ENCODE peak calls at places on chromosome 19, in six cellular contexts. X, R, S, F, V and M are unnamed samples.

GRCh38 chr19:38120471-38121030 is 103.5 kb downstream of the DPF1 start:
- DNase-seq in X (no peak), R (no peak), S (no peak), F (no peak), V (no peak), M (no peak)

GRCh38 chr19:6875218-6875617 is 12.2 kb upstream of the ADGRE1 start:
- DNase-seq in X (no peak), R (no peak), S (no peak), F (no peak), V (no peak), M (no peak)

GRCh38 chr19:3506384-3507340 is 551 bp downstream of the FZR1 start:
- DNase-seq in X (no peak), R (peak; percentile 68), S (no peak), F (no peak), V (peak; percentile 66), M (peak; percentile 42)

GRCh38 chr19:49335784-49336481 is 727 bp downstream of the CD37 start:
- DNase-seq in X (no peak), R (peak; percentile 37), S (no peak), F (no peak), V (no peak), M (no peak)

GRCh38 chr19:46963093-46963734 is 56.4 kb upstream of the NPAS1 start:
- DNase-seq in X (no peak), R (no peak), S (no peak), F (no peak), V (no peak), M (no peak)

GRCh38 chr19:35890113-35890650 is 10.2 kb downstream of the NFKBID start:
- DNase-seq in X (no peak), R (no peak), S (no peak), F (no peak), V (no peak), M (no peak)

GRCh38 chr19:39502640-39503417 is 4.1 kb downstream of the DLL3 start:
- DNase-seq in X (no peak), R (peak; percentile 76), S (peak; percentile 66), F (peak; percentile 46), V (peak; percentile 91), M (peak; percentile 52)

GRCh38 chr19:2394054-2394668 is 33.2 kb downstream of the TIMM13 start:
- DNase-seq in X (no peak), R (peak; percentile 66), S (no peak), F (no peak), V (no peak), M (no peak)

GRCh38 chr19:47603706-47604310 is 5.1 kb upstream of the BICRA start:
- DNase-seq in X (no peak), R (no peak), S (no peak), F (no peak), V (no peak), M (no peak)

GRCh38 chr19:33132425-33132824 is 511 bp downstream of the WDR88 start:
- DNase-seq in X (no peak), R (no peak), S (no peak), F (no peak), V (peak; percentile 65), M (no peak)

GRCh38 chr19:44820648-44821609 is 12.0 kb downstream of the BCAM start:
- DNase-seq in X (peak; percentile 58), R (no peak), S (no peak), F (peak; percentile 61), V (no peak), M (peak; percentile 79)

GRCh38 chr19:1245884-1246816 is 2.2 kb upstream of the MIDN start:
- DNase-seq in X (no peak), R (peak; percentile 93), S (no peak), F (peak; percentile 50), V (no peak), M (peak; percentile 89)
- H3K4me1 ChIP-seq in X (peaks cover 36% of the 10 kb centered on the region), R (peaks cover 35% of the 10 kb centered on the region), S (peaks cover 63% of the 10 kb centered on the region), F (no peaks in the 10 kb centered on the region), V (peaks cover 17% of the 10 kb centered on the region), M (peaks cover 82% of the 10 kb centered on the region)

DNA sequence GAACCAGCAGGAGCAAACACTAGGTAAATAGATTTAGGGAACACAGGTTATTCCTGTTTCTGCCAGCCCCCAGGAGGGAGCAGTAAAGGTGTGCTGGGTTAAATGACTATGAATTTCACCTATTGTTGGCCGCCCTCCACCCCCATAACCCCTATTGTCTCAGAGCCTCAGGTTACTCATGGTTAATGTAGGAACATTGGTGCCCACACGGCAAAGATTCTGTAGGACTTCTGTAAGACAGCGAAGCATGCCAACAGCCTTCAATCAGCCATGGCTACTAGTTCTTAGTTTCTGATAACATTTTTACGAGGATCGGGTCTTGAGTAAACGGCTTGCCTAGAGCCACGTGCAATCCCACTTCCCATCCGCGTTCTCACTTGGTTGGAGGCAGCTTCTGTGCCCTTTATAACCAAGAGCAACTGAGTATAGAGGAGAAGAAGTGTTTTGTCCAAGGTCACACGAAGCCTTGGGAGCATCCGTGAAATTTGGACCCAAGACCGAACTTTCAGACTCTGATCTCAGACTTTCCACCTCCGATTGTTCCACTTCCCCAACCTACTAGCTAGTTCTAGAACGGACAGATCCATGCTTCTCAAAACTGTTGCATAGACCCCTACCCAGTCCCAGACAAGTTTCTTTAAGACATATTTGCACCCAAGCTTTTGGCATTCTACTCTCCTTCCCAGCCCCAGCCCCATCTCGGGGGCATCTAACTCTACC is 5.1 kb upstream of the CACNG8 start:
- DNase-seq in X (no peak), R (no peak), S (no peak), F (no peak), V (no peak), M (no peak)
- H3K27me3 ChIP-seq in X (no peaks in the 10 kb centered on the region), R (peaks cover 25% of the 10 kb centered on the region), S (peaks cover 16% of the 10 kb centered on the region), F (peaks cover 33% of the 10 kb centered on the region), V (no peaks in the 10 kb centered on the region), M (peaks cover 97% of the 10 kb centered on the region)

GRCh38 chr19:58522709-58523108 is 3.1 kb upstream of the ZBTB45 start:
- DNase-seq in X (no peak), R (no peak), S (no peak), F (no peak), V (no peak), M (no peak)
- H3K9me3 ChIP-seq in X (no peaks in the 10 kb centered on the region), R (no peaks in the 10 kb centered on the region), S (no peaks in the 10 kb centered on the region), F (no peaks in the 10 kb centered on the region), V (no peaks in the 10 kb centered on the region), M (no peaks in the 10 kb centered on the region)

GRCh38 chr19:13882419-13882795 is 5.5 kb downstream of the NANOS3 start:
- DNase-seq in X (no peak), R (no peak), S (no peak), F (no peak), V (no peak), M (no peak)

GRCh38 chr19:13883665-13884064 is 6.7 kb downstream of the NANOS3 start:
- DNase-seq in X (no peak), R (no peak), S (no peak), F (no peak), V (peak; percentile 36), M (no peak)

GRCh38 chr19:13881692-13882418 is 4.9 kb downstream of the NANOS3 start:
- DNase-seq in X (no peak), R (peak; percentile 79), S (no peak), F (no peak), V (no peak), M (no peak)

GRCh38 chr19:13881231-13881691 is 4.3 kb downstream of the NANOS3 start:
- DNase-seq in X (no peak), R (peak; percentile 50), S (no peak), F (no peak), V (peak; percentile 71), M (no peak)

DNA sequence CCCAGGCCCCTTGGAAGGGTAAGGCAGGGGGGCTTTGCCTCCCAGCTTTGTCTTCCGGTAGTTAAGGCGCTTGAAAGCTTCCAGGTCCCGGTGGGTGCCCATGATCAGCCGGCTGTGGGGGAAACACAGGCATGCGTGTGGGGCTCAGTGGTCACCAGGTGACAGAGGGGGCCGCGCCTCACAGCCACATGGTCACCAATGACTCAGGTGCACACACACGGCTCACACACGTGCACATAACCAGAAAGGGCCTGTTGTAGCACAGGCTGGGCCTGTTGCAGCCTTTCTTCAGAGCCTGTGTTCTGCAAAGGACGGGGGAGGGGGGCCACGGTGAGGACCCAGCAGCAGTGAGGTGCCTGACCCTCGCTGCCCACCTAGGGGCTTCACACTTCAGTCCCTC is 5.9 kb downstream of the NANOS3 start:
- DNase-seq in X (no peak), R (no peak), S (no peak), F (no peak), V (peak; percentile 12), M (no peak)
- H3K4me1 ChIP-seq in X (peaks cover 8% of the 10 kb centered on the region), R (peaks cover 26% of the 10 kb centered on the region), S (peaks cover 40% of the 10 kb centered on the region), F (no peaks in the 10 kb centered on the region), V (peaks cover 7% of the 10 kb centered on the region), M (peaks cover 35% of the 10 kb centered on the region)

DNA sequence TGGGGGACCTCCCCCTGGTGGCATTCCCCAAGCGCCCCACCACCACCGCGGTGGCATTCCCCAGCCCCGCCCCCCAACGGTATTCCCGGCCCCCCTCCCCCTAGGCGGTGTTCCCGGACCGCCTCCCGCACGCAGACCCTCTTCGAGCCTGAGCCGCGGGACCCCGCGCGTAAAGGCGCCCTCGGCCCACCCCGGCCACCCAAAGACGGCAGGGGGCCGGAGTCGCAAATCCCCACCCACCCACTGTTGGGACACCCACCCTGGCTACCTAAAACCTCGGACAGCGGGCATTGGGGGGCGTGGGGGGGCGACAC is 22.4 kb downstream of the OLFM2 start:
- DNase-seq in X (no peak), R (no peak), S (no peak), F (no peak), V (no peak), M (no peak)
- H3K27me3 ChIP-seq in X (no peaks in the 10 kb centered on the region), R (peaks cover 18% of the 10 kb centered on the region), S (no peaks in the 10 kb centered on the region), F (no peaks in the 10 kb centered on the region), V (no peaks in the 10 kb centered on the region), M (peaks cover 99% of the 10 kb centered on the region)

GRCh38 chr19:31881988-31882387 is 463.4 kb upstream of the ZNF507 start:
- DNase-seq in X (no peak), R (no peak), S (no peak), F (no peak), V (no peak), M (no peak)
- H3K9me3 ChIP-seq in X (no peaks in the 10 kb centered on the region), R (no peaks in the 10 kb centered on the region), S (peaks cover 38% of the 10 kb centered on the region), F (no peaks in the 10 kb centered on the region), V (no peaks in the 10 kb centered on the region), M (no peaks in the 10 kb centered on the region)